ENCODE peak calls at places on chromosome 11, in six cellular contexts. C is choroid plexus epithelial cell, Q is cardiac fibroblast, S is uterus, I is colonic mucosa, D is AG10803. F is an unnamed sample.

GRCh38 chr11:27116684-27117083 is 76.1 kb downstream of the BBOX1 start:
- DNase-seq in C (peak; percentile 93), Q (peak; percentile 60), S (no peak), I (no peak), D (peak; percentile 91), F (no peak)

GRCh38 chr11:77590194-77590591 is 440 bp downstream of the AQP11 start:
- DNase-seq in C (peak; percentile 66), Q (peak; percentile 40), S (peak; percentile 50), I (peak; percentile 57), D (peak; percentile 24), F (peak; percentile 19)

GRCh38 chr11:24239016-24239720 is 257.7 kb upstream of the LUZP2 start:
- DNase-seq in C (peak; percentile 82), Q (peak; percentile 37), S (no peak), I (no peak), D (peak; percentile 87), F (no peak)

GRCh38 chr11:418343-419247 is 3.8 kb upstream of the SIGIRR start:
- DNase-seq in C (no peak), Q (no peak), S (no peak), I (no peak), D (no peak), F (no peak)

GRCh38 chr11:132318421-132319157 is 948.2 kb downstream of the NTM start:
- DNase-seq in C (peak; percentile 66), Q (peak; percentile 3), S (no peak), I (no peak), D (peak; percentile 61), F (no peak)

GRCh38 chr11:112248216-112248615 is 12.4 kb downstream of the PLET1 start:
- DNase-seq in C (peak; percentile 53), Q (no peak), S (no peak), I (no peak), D (peak; percentile 34), F (no peak)

GRCh38 chr11:73965764-73966121 is 14.9 kb downstream of the DNAJB13 start:
- DNase-seq in C (no peak), Q (no peak), S (no peak), I (no peak), D (no peak), F (no peak)

GRCh38 chr11:33248416-33248957 is 8.7 kb upstream of the HIPK3 start:
- DNase-seq in C (peak; percentile 32), Q (no peak), S (no peak), I (peak; percentile 25), D (peak; percentile 86), F (no peak)

GRCh38 chr11:76588455-76589325 is 81.9 kb downstream of the LRRC32 start:
- DNase-seq in C (peak; percentile 53), Q (peak; percentile 84), S (peak; percentile 65), I (peak; percentile 62), D (no peak), F (peak; percentile 74)

GRCh38 chr11:47389577-47390072 is 11.3 kb upstream of the SPI1 start:
- DNase-seq in C (no peak), Q (no peak), S (no peak), I (no peak), D (no peak), F (no peak)

GRCh38 chr11:101345891-101346290 is 216.3 kb upstream of the PGR start:
- DNase-seq in C (no peak), Q (no peak), S (no peak), I (no peak), D (no peak), F (no peak)

GRCh38 chr11:844693-845644 is 2.3 kb downstream of the TSPAN4 start:
- DNase-seq in C (peak; percentile 95), Q (peak; percentile 99), S (peak; percentile 96), I (peak; percentile 86), D (peak; percentile 95), F (peak; percentile 92)

GRCh38 chr11:72190581-72191205 is 1.2 kb upstream of the FOLR1 start:
- DNase-seq in C (no peak), Q (no peak), S (no peak), I (no peak), D (no peak), F (no peak)

GRCh38 chr11:114353448-114353847 is 46.9 kb downstream of the C11orf71 start:
- DNase-seq in C (peak; percentile 42), Q (no peak), S (no peak), I (no peak), D (no peak), F (no peak)

GRCh38 chr11:565921-566509 is 5.2 kb downstream of the RASSF7 start:
- DNase-seq in C (no peak), Q (no peak), S (no peak), I (no peak), D (no peak), F (no peak)

GRCh38 chr11:76543006-76543703 is 98.3 kb downstream of the EMSY start:
- DNase-seq in C (no peak), Q (no peak), S (no peak), I (no peak), D (no peak), F (peak; percentile 43)

GRCh38 chr11:73716153-73717056 is 44.5 kb downstream of the RAB6A start:
- DNase-seq in C (no peak), Q (no peak), S (no peak), I (no peak), D (no peak), F (no peak)

GRCh38 chr11:113695207-113695606 is 10.9 kb downstream of the TMPRSS5 start:
- DNase-seq in C (no peak), Q (no peak), S (no peak), I (no peak), D (no peak), F (no peak)

GRCh38 chr11:32396991-32397390 is 38.3 kb downstream of the WT1 start:
- DNase-seq in C (peak; percentile 59), Q (peak; percentile 73), S (no peak), I (no peak), D (peak; percentile 62), F (no peak)

GRCh38 chr11:16993495-16993894 is 20.7 kb downstream of the PLEKHA7 start:
- DNase-seq in C (no peak), Q (no peak), S (no peak), I (no peak), D (no peak), F (no peak)

GRCh38 chr11:122981388-122982264 is at the start of gene BSX:
- DNase-seq in C (peak; percentile 48), Q (peak; percentile 61), S (no peak), I (peak; percentile 38), D (peak; percentile 25), F (peak; percentile 58)

GRCh38 chr11:92765965-92766371 is 203.5 kb upstream of the MTNR1B start:
- DNase-seq in C (peak; percentile 7), Q (peak; percentile 63), S (peak; percentile 44), I (peak; percentile 17), D (peak; percentile 39), F (peak; percentile 15)

GRCh38 chr11:65861533-65862183 is 1.4 kb downstream of the MUS81 start:
- DNase-seq in C (no peak), Q (no peak), S (peak; percentile 35), I (no peak), D (no peak), F (no peak)

GRCh38 chr11:2974272-2974671 is 17.9 kb downstream of the NAP1L4 start:
- DNase-seq in C (no peak), Q (no peak), S (no peak), I (no peak), D (no peak), F (no peak)

GRCh38 chr11:2980168-2980840 is 11.8 kb downstream of the NAP1L4 start:
- DNase-seq in C (no peak), Q (no peak), S (no peak), I (no peak), D (no peak), F (no peak)

GRCh38 chr11:2976289-2977063 is 15.7 kb downstream of the NAP1L4 start:
- DNase-seq in C (no peak), Q (no peak), S (no peak), I (no peak), D (no peak), F (no peak)

GRCh38 chr11:2977113-2977512 is 15.0 kb downstream of the NAP1L4 start:
- DNase-seq in C (no peak), Q (no peak), S (no peak), I (no peak), D (no peak), F (no peak)

DNA sequence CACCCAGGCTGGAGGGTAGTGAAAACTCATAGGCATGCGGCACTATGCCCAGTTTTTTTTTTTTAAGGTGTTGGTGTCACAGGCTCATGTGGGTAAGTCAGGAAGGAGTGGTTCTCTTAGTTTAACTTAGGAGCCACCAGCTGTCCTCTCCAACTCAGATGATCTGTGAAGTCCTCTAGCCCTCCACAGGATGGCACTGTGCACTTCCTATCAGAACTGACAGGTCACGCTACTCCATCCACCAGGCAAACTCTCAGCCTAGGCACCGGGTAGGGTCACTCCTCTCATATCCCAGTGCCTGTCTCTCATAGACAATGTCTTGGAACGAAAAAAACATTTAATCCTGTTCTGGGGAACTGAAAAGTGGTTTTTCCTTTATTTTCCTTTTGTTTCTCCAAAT is 16.5 kb downstream of the NAP1L4 start:
- DNase-seq in C (peak; percentile 73), Q (peak; percentile 52), S (no peak), I (no peak), D (peak; percentile 32), F (no peak)
- TF ChIP-seq CTCF in C (peak; percentile 74), Q (peak; percentile 57), S (no peak), I (peak; percentile 41), D (peak; percentile 56), F (peak; percentile 62)

GRCh38 chr11:118853693-118854092 is 30.0 kb upstream of the CXCR5 start:
- DNase-seq in C (no peak), Q (no peak), S (no peak), I (no peak), D (no peak), F (no peak)

GRCh38 chr11:118857385-118857784 is 26.3 kb upstream of the CXCR5 start:
- DNase-seq in C (no peak), Q (no peak), S (no peak), I (no peak), D (no peak), F (no peak)

GRCh38 chr11:118859995-118860394 is 23.7 kb upstream of the CXCR5 start:
- DNase-seq in C (no peak), Q (no peak), S (no peak), I (no peak), D (no peak), F (no peak)

GRCh38 chr11:118851970-118852369 is 31.7 kb upstream of the CXCR5 start:
- DNase-seq in C (no peak), Q (no peak), S (no peak), I (no peak), D (no peak), F (no peak)

GRCh38 chr11:118856314-118856713 is 27.4 kb upstream of the CXCR5 start:
- DNase-seq in C (no peak), Q (no peak), S (no peak), I (no peak), D (no peak), F (no peak)
- H3K4me3 ChIP-seq in C (no peak overlapping the region), Q (no peak overlapping the region), S (no peak overlapping the region), I (no peak overlapping the region), D (no peak overlapping the region), F (no peak overlapping the region)

DNA sequence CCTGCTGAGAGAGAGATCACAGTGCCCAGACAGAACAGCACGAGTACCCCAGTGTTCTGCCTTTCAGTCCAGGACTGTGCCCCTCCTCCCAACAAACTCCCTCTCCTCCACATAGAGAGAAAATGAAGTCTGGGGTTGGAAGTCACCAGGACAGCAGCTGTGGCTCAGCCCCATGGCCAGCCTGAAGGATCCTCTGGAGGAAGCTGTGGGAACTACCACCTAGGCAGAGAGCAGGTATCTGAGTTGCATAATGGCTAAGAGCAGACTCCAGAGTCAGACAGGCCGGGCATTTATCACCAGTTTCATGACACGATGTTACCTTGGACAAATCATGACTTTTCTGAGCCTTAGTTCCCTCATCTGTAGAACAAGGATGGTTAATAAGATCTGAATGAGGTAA is 61.2 kb upstream of the RRAS2 start:
- DNase-seq in C (no peak), Q (no peak), S (no peak), I (no peak), D (no peak), F (no peak)
- TF ChIP-seq CTCF in C (no peak), Q (no peak), S (no peak), I (no peak), D (no peak), F (no peak)

GRCh38 chr11:128776434-128777284 is 82.8 kb downstream of the FLI1 start:
- DNase-seq in C (peak; percentile 63), Q (peak; percentile 71), S (no peak), I (no peak), D (peak; percentile 15), F (peak; percentile 76)
- H3K4me3 ChIP-seq in C (peak overlapping the region; percentile 25), Q (no peak overlapping the region), S (no peak overlapping the region), I (no peak overlapping the region), D (no peak overlapping the region), F (peak overlapping the region; percentile 7)